ENCODE peak calls at places on chromosomes 6 and 20, in nine cellular contexts. One of them, this sample, is unnamed.

GRCh38 chr6:16228043-16228442 is 10.3 kb upstream of the GMPR start:
- DNase-seq in mesenteric fat pad: peak; percentile 18
- DNase-seq in cardiac fibroblast: no peak
- DNase-seq in aorta: no peak
- DNase-seq in NCI-H2081: no peak
- DNase-seq in AG20443: no peak
- DNase-seq in neural crest cell: no peak
- DNase-seq in mesothelial cell of epicardium: no peak
- DNase-seq in stimulated activated CD4-positive, alpha-beta T cell treated with anti-CD3 and anti-CD28 coated beads, Interleukin-1b, Interleukin-23, amount 100 ng/mL, for 24 hours: no peak
- DNase-seq in this sample: no peak

GRCh38 chr6:31972709-31973350 is 892 bp upstream of the DXO start:
- DNase-seq in mesenteric fat pad: no peak
- DNase-seq in NCI-H2081: no peak
- DNase-seq in AG20443: peak; percentile 66
- DNase-seq in stimulated activated CD4-positive, alpha-beta T cell treated with anti-CD3 and anti-CD28 coated beads, Interleukin-1b, Interleukin-23, amount 100 ng/mL, for 24 hours: no peak
- DNase-seq in mesothelial cell of epicardium: no peak
- DNase-seq in neural crest cell: no peak
- DNase-seq in aorta: no peak
- DNase-seq in cardiac fibroblast: peak; percentile 72
- DNase-seq in this sample: no peak

GRCh38 chr6:75870389-75870788 is 121.3 kb downstream of the MYO6 start:
- DNase-seq in stimulated activated CD4-positive, alpha-beta T cell treated with anti-CD3 and anti-CD28 coated beads, Interleukin-1b, Interleukin-23, amount 100 ng/mL, for 24 hours: no peak
- DNase-seq in neural crest cell: no peak
- DNase-seq in mesenteric fat pad: no peak
- DNase-seq in cardiac fibroblast: no peak
- DNase-seq in aorta: no peak
- DNase-seq in mesothelial cell of epicardium: no peak
- DNase-seq in AG20443: no peak
- DNase-seq in NCI-H2081: no peak
- DNase-seq in this sample: no peak

GRCh38 chr6:45438849-45439406 is 61.2 kb upstream of the SUPT3H start:
- DNase-seq in aorta: no peak
- DNase-seq in AG20443: peak; percentile 61
- DNase-seq in mesothelial cell of epicardium: no peak
- DNase-seq in stimulated activated CD4-positive, alpha-beta T cell treated with anti-CD3 and anti-CD28 coated beads, Interleukin-1b, Interleukin-23, amount 100 ng/mL, for 24 hours: no peak
- DNase-seq in NCI-H2081: no peak
- DNase-seq in mesenteric fat pad: no peak
- DNase-seq in neural crest cell: no peak
- DNase-seq in cardiac fibroblast: peak; percentile 94
- DNase-seq in this sample: no peak

GRCh38 chr6:106163966-106164877 is 78.1 kb downstream of the PRDM1 start:
- DNase-seq in AG20443: peak; percentile 76
- DNase-seq in mesenteric fat pad: no peak
- DNase-seq in cardiac fibroblast: peak; percentile 95
- DNase-seq in mesothelial cell of epicardium: no peak
- DNase-seq in NCI-H2081: no peak
- DNase-seq in neural crest cell: no peak
- DNase-seq in stimulated activated CD4-positive, alpha-beta T cell treated with anti-CD3 and anti-CD28 coated beads, Interleukin-1b, Interleukin-23, amount 100 ng/mL, for 24 hours: peak; percentile 30
- DNase-seq in aorta: peak; percentile 65
- DNase-seq in this sample: no peak

GRCh38 chr6:38021571-38021970 is 202.0 kb downstream of the ZFAND3 start:
- DNase-seq in AG20443: no peak
- DNase-seq in mesothelial cell of epicardium: no peak
- DNase-seq in NCI-H2081: peak; percentile 57
- DNase-seq in stimulated activated CD4-positive, alpha-beta T cell treated with anti-CD3 and anti-CD28 coated beads, Interleukin-1b, Interleukin-23, amount 100 ng/mL, for 24 hours: no peak
- DNase-seq in cardiac fibroblast: no peak
- DNase-seq in neural crest cell: no peak
- DNase-seq in aorta: no peak
- DNase-seq in mesenteric fat pad: no peak
- DNase-seq in this sample: no peak

GRCh38 chr6:21739838-21740237 is 146.3 kb downstream of the SOX4 start:
- DNase-seq in mesenteric fat pad: no peak
- DNase-seq in stimulated activated CD4-positive, alpha-beta T cell treated with anti-CD3 and anti-CD28 coated beads, Interleukin-1b, Interleukin-23, amount 100 ng/mL, for 24 hours: no peak
- DNase-seq in NCI-H2081: no peak
- DNase-seq in mesothelial cell of epicardium: no peak
- DNase-seq in cardiac fibroblast: no peak
- DNase-seq in AG20443: no peak
- DNase-seq in aorta: no peak
- DNase-seq in neural crest cell: no peak
- DNase-seq in this sample: no peak

GRCh38 chr6:12580296-12580695 is 136.3 kb upstream of the PHACTR1 start:
- DNase-seq in cardiac fibroblast: no peak
- DNase-seq in neural crest cell: no peak
- DNase-seq in aorta: no peak
- DNase-seq in AG20443: no peak
- DNase-seq in mesothelial cell of epicardium: no peak
- DNase-seq in mesenteric fat pad: no peak
- DNase-seq in NCI-H2081: no peak
- DNase-seq in stimulated activated CD4-positive, alpha-beta T cell treated with anti-CD3 and anti-CD28 coated beads, Interleukin-1b, Interleukin-23, amount 100 ng/mL, for 24 hours: no peak
- DNase-seq in this sample: no peak

GRCh38 chr6:107585815-107586435 is 96.0 kb downstream of the SOBP start:
- DNase-seq in neural crest cell: no peak
- DNase-seq in cardiac fibroblast: no peak
- DNase-seq in NCI-H2081: peak; percentile 28
- DNase-seq in aorta: no peak
- DNase-seq in AG20443: no peak
- DNase-seq in stimulated activated CD4-positive, alpha-beta T cell treated with anti-CD3 and anti-CD28 coated beads, Interleukin-1b, Interleukin-23, amount 100 ng/mL, for 24 hours: no peak
- DNase-seq in mesenteric fat pad: no peak
- DNase-seq in mesothelial cell of epicardium: no peak
- DNase-seq in this sample: no peak

GRCh38 chr20:13271977-13272975 is 51.2 kb downstream of the ISM1 start:
- DNase-seq in mesothelial cell of epicardium: no peak
- DNase-seq in aorta: no peak
- DNase-seq in stimulated activated CD4-positive, alpha-beta T cell treated with anti-CD3 and anti-CD28 coated beads, Interleukin-1b, Interleukin-23, amount 100 ng/mL, for 24 hours: no peak
- DNase-seq in cardiac fibroblast: no peak
- DNase-seq in neural crest cell: no peak
- DNase-seq in mesenteric fat pad: no peak
- DNase-seq in NCI-H2081: no peak
- DNase-seq in AG20443: no peak
- DNase-seq in this sample: no peak